ENCODE peak calls at places on chromosomes 13 and 19, in six cellular contexts. One of them, this sample, is unnamed.

GRCh38 chr19:4713384-4713951 is 10.2 kb downstream of the DPP9 start:
- ATAC-seq in HepG2: no peak
- ATAC-seq in K562: no peak
- ATAC-seq in A549: peak; percentile 89
- ATAC-seq in upper lobe of left lung: peak; percentile 60
- ATAC-seq in GM12878: no peak
- ATAC-seq in this sample: peak; percentile 94

GRCh38 chr13:39461685-39462266 is 141.2 kb downstream of the LHFPL6 start:
- ATAC-seq in HepG2: no peak
- ATAC-seq in K562: no peak
- ATAC-seq in A549: no peak
- ATAC-seq in upper lobe of left lung: peak; percentile 65
- ATAC-seq in GM12878: no peak
- ATAC-seq in this sample: no peak

GRCh38 chr19:17834350-17835181 is 13.2 kb downstream of the JAK3 start:
- ATAC-seq in HepG2: peak; percentile 64
- ATAC-seq in K562: peak; percentile 65
- ATAC-seq in A549: peak; percentile 22
- ATAC-seq in upper lobe of left lung: no peak
- ATAC-seq in GM12878: no peak
- ATAC-seq in this sample: no peak

GRCh38 chr13:38046049-38046376 is 176.4 kb upstream of the TRPC4 start:
- ATAC-seq in HepG2: no peak
- ATAC-seq in K562: no peak
- ATAC-seq in A549: no peak
- ATAC-seq in upper lobe of left lung: no peak
- ATAC-seq in GM12878: no peak
- ATAC-seq in this sample: no peak

GRCh38 chr19:35558400-35559280 is 4.8 kb downstream of the ATP4A start:
- ATAC-seq in HepG2: no peak
- ATAC-seq in K562: no peak
- ATAC-seq in A549: peak; percentile 0
- ATAC-seq in upper lobe of left lung: no peak
- ATAC-seq in GM12878: peak; percentile 34
- ATAC-seq in this sample: no peak

GRCh38 chr13:41178040-41178439 is 16.3 kb downstream of the KBTBD7 start:
- ATAC-seq in HepG2: no peak
- ATAC-seq in K562: no peak
- ATAC-seq in A549: no peak
- ATAC-seq in upper lobe of left lung: no peak
- ATAC-seq in GM12878: no peak
- ATAC-seq in this sample: no peak

GRCh38 chr13:100149389-100149788 is 60.5 kb downstream of the PCCA start:
- ATAC-seq in HepG2: no peak
- ATAC-seq in K562: no peak
- ATAC-seq in A549: no peak
- ATAC-seq in upper lobe of left lung: no peak
- ATAC-seq in GM12878: no peak
- ATAC-seq in this sample: no peak

GRCh38 chr13:23599083-23599925 is 29.1 kb downstream of the TNFRSF19 start:
- ATAC-seq in HepG2: peak; percentile 92
- ATAC-seq in K562: no peak
- ATAC-seq in A549: no peak
- ATAC-seq in upper lobe of left lung: no peak
- ATAC-seq in GM12878: no peak
- ATAC-seq in this sample: no peak

GRCh38 chr13:33129886-33130285 is 113.7 kb downstream of the KL start:
- ATAC-seq in HepG2: no peak
- ATAC-seq in K562: no peak
- ATAC-seq in A549: no peak
- ATAC-seq in upper lobe of left lung: no peak
- ATAC-seq in GM12878: no peak
- ATAC-seq in this sample: no peak

GRCh38 chr19:13932911-13933393 is 5.3 kb downstream of the PODNL1 start:
- ATAC-seq in HepG2: no peak
- ATAC-seq in K562: no peak
- ATAC-seq in A549: no peak
- ATAC-seq in upper lobe of left lung: no peak
- ATAC-seq in GM12878: no peak
- ATAC-seq in this sample: no peak

GRCh38 chr19:49155005-49155826 is at the start of gene HRC:
- ATAC-seq in HepG2: peak; percentile 53
- ATAC-seq in K562: peak; percentile 66
- ATAC-seq in A549: no peak
- ATAC-seq in upper lobe of left lung: no peak
- ATAC-seq in GM12878: no peak
- ATAC-seq in this sample: no peak

GRCh38 chr13:32048816-32049215 is 17.2 kb downstream of the FRY start:
- ATAC-seq in HepG2: peak; percentile 27
- ATAC-seq in K562: no peak
- ATAC-seq in A549: no peak
- ATAC-seq in upper lobe of left lung: no peak
- ATAC-seq in GM12878: no peak
- ATAC-seq in this sample: no peak

GRCh38 chr13:29887030-29887557 is 36.7 kb upstream of the UBL3 start:
- ATAC-seq in HepG2: peak; percentile 31
- ATAC-seq in K562: no peak
- ATAC-seq in A549: no peak
- ATAC-seq in upper lobe of left lung: no peak
- ATAC-seq in GM12878: no peak
- ATAC-seq in this sample: no peak

GRCh38 chr19:29610213-29610573 is 4.1 kb downstream of the POP4 start:
- ATAC-seq in HepG2: no peak
- ATAC-seq in K562: no peak
- ATAC-seq in A549: peak; percentile 1
- ATAC-seq in upper lobe of left lung: no peak
- ATAC-seq in GM12878: no peak
- ATAC-seq in this sample: no peak

GRCh38 chr19:7926021-7926726 is at the start of gene CTXN1:
- ATAC-seq in HepG2: peak; percentile 7
- ATAC-seq in K562: peak; percentile 73
- ATAC-seq in A549: peak; percentile 51
- ATAC-seq in upper lobe of left lung: no peak
- ATAC-seq in GM12878: peak; percentile 63
- ATAC-seq in this sample: peak; percentile 64

GRCh38 chr19:16886305-16886880 is 2.4 kb upstream of the F2RL3 start:
- ATAC-seq in HepG2: peak; percentile 52
- ATAC-seq in K562: no peak
- ATAC-seq in A549: peak; percentile 45
- ATAC-seq in upper lobe of left lung: peak; percentile 86
- ATAC-seq in GM12878: no peak
- ATAC-seq in this sample: peak; percentile 72

GRCh38 chr19:48685583-48685982 is 10.2 kb upstream of the FUT2 start:
- ATAC-seq in HepG2: peak; percentile 49
- ATAC-seq in K562: peak; percentile 61
- ATAC-seq in A549: peak; percentile 47
- ATAC-seq in upper lobe of left lung: no peak
- ATAC-seq in GM12878: no peak
- ATAC-seq in this sample: no peak

GRCh38 chr13:75813323-75813722 is 177.2 kb downstream of the LMO7 start:
- ATAC-seq in HepG2: peak; percentile 51
- ATAC-seq in K562: no peak
- ATAC-seq in A549: no peak
- ATAC-seq in upper lobe of left lung: peak; percentile 31
- ATAC-seq in GM12878: no peak
- ATAC-seq in this sample: no peak

GRCh38 chr13:105184221-105184620 is 1351.2 kb downstream of the EFNB2 start:
- ATAC-seq in HepG2: no peak
- ATAC-seq in K562: no peak
- ATAC-seq in A549: no peak
- ATAC-seq in upper lobe of left lung: no peak
- ATAC-seq in GM12878: no peak
- ATAC-seq in this sample: no peak

GRCh38 chr19:23415561-23416191 is 20.4 kb upstream of the ZNF91 start:
- ATAC-seq in HepG2: no peak
- ATAC-seq in K562: no peak
- ATAC-seq in A549: no peak
- ATAC-seq in upper lobe of left lung: peak; percentile 73
- ATAC-seq in GM12878: no peak
- ATAC-seq in this sample: no peak

GRCh38 chr19:30467239-30467638 is 95.1 kb downstream of the ZNF536 start:
- ATAC-seq in HepG2: no peak
- ATAC-seq in K562: no peak
- ATAC-seq in A549: no peak
- ATAC-seq in upper lobe of left lung: no peak
- ATAC-seq in GM12878: no peak
- ATAC-seq in this sample: no peak

GRCh38 chr13:25231537-25231936 is 55.8 kb downstream of the MTMR6 start:
- ATAC-seq in HepG2: no peak
- ATAC-seq in K562: no peak
- ATAC-seq in A549: no peak
- ATAC-seq in upper lobe of left lung: no peak
- ATAC-seq in GM12878: no peak
- ATAC-seq in this sample: no peak

GRCh38 chr13:111278711-111279110 is 41.7 kb upstream of the TEX29 start:
- ATAC-seq in HepG2: no peak
- ATAC-seq in K562: no peak
- ATAC-seq in A549: no peak
- ATAC-seq in upper lobe of left lung: no peak
- ATAC-seq in GM12878: no peak
- ATAC-seq in this sample: no peak

GRCh38 chr19:9818175-9818733 is 625 bp downstream of the FBXL12 start:
- ATAC-seq in HepG2: peak; percentile 34
- ATAC-seq in K562: no peak
- ATAC-seq in A549: no peak
- ATAC-seq in upper lobe of left lung: no peak
- ATAC-seq in GM12878: no peak
- ATAC-seq in this sample: no peak

GRCh38 chr13:103965506-103966243 is 899.5 kb upstream of the SLC10A2 start:
- ATAC-seq in HepG2: no peak
- ATAC-seq in K562: no peak
- ATAC-seq in A549: no peak
- ATAC-seq in upper lobe of left lung: no peak
- ATAC-seq in GM12878: no peak
- ATAC-seq in this sample: no peak

GRCh38 chr13:98397221-98397620 is 179.7 kb downstream of the STK24 start:
- ATAC-seq in HepG2: peak; percentile 9
- ATAC-seq in K562: no peak
- ATAC-seq in A549: no peak
- ATAC-seq in upper lobe of left lung: no peak
- ATAC-seq in GM12878: no peak
- ATAC-seq in this sample: no peak

GRCh38 chr13:106100261-106100919 is 435.1 kb downstream of the EFNB2 start:
- ATAC-seq in HepG2: no peak
- ATAC-seq in K562: no peak
- ATAC-seq in A549: peak; percentile 37
- ATAC-seq in upper lobe of left lung: peak; percentile 25
- ATAC-seq in GM12878: peak; percentile 90
- ATAC-seq in this sample: no peak

GRCh38 chr19:45968626-45969025 is 5.0 kb downstream of the NOVA2 start:
- ATAC-seq in HepG2: no peak
- ATAC-seq in K562: no peak
- ATAC-seq in A549: no peak
- ATAC-seq in upper lobe of left lung: no peak
- ATAC-seq in GM12878: no peak
- ATAC-seq in this sample: no peak

GRCh38 chr13:79309690-79310089 is 96.4 kb downstream of the RBM26 start:
- ATAC-seq in HepG2: no peak
- ATAC-seq in K562: peak; percentile 63
- ATAC-seq in A549: no peak
- ATAC-seq in upper lobe of left lung: no peak
- ATAC-seq in GM12878: no peak
- ATAC-seq in this sample: no peak

GRCh38 chr19:995051-995827 is 5.0 kb upstream of the GRIN3B start:
- ATAC-seq in HepG2: no peak
- ATAC-seq in K562: no peak
- ATAC-seq in A549: no peak
- ATAC-seq in upper lobe of left lung: peak; percentile 67
- ATAC-seq in GM12878: no peak
- ATAC-seq in this sample: no peak
- TF ChIP-seq EP300 in HepG2: no peak
- TF ChIP-seq EP300 in K562: no peak
- TF ChIP-seq EP300 in A549: no peak
- TF ChIP-seq EP300 in upper lobe of left lung: no peak
- TF ChIP-seq EP300 in GM12878: no peak
- TF ChIP-seq EP300 in this sample: no peak

GRCh38 chr13:71144883-71145282 is 722.1 kb downstream of the DACH1 start:
- ATAC-seq in HepG2: no peak
- ATAC-seq in K562: no peak
- ATAC-seq in A549: no peak
- ATAC-seq in upper lobe of left lung: no peak
- ATAC-seq in GM12878: no peak
- ATAC-seq in this sample: no peak
- H3K27ac ChIP-seq in HepG2: no peak overlapping the region
- H3K27ac ChIP-seq in K562: no peak overlapping the region
- H3K27ac ChIP-seq in A549: no peak overlapping the region
- H3K27ac ChIP-seq in upper lobe of left lung: no peak overlapping the region
- H3K27ac ChIP-seq in GM12878: no peak overlapping the region
- H3K27ac ChIP-seq in this sample: no peak overlapping the region

DNA sequence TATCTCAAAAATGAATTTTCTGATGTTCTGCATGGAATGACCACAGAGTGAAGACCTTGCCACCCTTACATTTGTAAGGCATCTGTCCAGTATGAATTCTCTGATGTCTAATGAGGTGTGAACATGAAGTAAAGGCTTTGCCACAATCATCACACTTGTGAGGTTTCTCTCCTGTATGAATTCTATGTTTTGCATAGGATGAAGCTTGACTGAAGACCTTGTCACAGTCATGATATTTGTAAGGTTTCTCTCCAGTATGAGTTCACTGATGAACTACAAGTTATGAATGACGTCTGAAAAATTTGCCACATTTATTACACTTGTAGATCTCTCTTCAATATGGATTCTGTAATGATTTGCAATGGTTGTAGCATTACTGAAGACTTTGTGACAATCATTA is 13.3 kb downstream of the ZNF816 start:
- ATAC-seq in HepG2: no peak
- ATAC-seq in K562: no peak
- ATAC-seq in A549: no peak
- ATAC-seq in upper lobe of left lung: no peak
- ATAC-seq in GM12878: no peak
- ATAC-seq in this sample: no peak
- H3K9me3 ChIP-seq in HepG2: peaks cover 49% of the 10 kb centered on the region
- H3K9me3 ChIP-seq in K562: peaks cover 49% of the 10 kb centered on the region
- H3K9me3 ChIP-seq in A549: peaks cover 67% of the 10 kb centered on the region
- H3K9me3 ChIP-seq in upper lobe of left lung: peaks cover 90% of the 10 kb centered on the region
- H3K9me3 ChIP-seq in GM12878: peaks cover 31% of the 10 kb centered on the region
- H3K9me3 ChIP-seq in this sample: peaks cover 4% of the 10 kb centered on the region

DNA sequence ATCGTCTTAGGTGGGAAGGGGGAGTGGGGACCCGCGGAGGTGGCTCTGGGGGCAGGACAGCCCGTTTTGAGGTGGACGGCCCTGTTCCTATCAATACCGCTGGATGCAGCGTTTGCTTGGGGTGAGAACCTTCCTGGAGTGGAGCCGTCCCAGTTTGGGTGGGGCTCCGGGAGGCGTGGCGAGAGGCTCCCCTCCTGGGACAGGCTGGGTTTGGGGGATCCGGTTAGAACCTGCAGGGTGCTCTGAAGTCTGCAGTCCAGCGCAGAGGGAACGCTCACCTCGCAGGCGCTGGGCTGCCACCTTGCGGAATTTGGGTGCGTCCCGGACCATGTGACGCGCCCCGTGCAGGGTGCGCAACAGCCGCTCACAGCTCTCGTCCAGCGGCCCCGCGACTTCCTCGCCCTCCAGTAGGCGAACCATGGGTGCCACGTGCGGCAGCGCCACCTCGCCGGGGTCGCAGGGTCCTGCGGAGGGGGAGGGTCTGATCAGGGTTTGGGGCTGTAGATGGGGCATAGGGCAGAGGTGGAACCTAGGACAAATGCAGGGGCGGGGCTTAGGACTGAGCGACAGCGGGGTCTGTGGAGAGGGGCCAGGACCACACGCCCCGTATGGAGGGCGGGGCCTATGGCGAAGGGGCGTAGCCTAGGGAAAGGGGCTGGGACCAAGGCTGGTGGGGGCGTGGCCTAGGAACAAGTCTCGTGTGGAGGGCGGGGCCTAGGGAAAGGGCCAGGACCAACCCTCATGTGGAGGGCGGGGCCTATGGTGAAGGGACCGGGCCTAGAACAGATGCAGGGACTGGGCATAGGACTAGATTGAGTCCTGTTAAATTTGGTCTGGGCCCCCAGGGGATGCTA is 13.8 kb downstream of the SH2D3A start:
- ATAC-seq in HepG2: peak; percentile 91
- ATAC-seq in K562: peak; percentile 96
- ATAC-seq in A549: peak; percentile 85
- ATAC-seq in upper lobe of left lung: peak; percentile 89
- ATAC-seq in GM12878: peak; percentile 96
- ATAC-seq in this sample: peak; percentile 88
- TF ChIP-seq EP300 in HepG2: no peak
- TF ChIP-seq EP300 in K562: no peak
- TF ChIP-seq EP300 in A549: no peak
- TF ChIP-seq EP300 in upper lobe of left lung: no peak
- TF ChIP-seq EP300 in GM12878: no peak
- TF ChIP-seq EP300 in this sample: no peak